ENCODE peak calls at places on chromosomes 16 and 17, in seven cellular contexts. T is mesenchymal stem cell, F is IMR-90, C is neuronal stem cell, V is mesendoderm, E is H9, M is trophoblast cell. Z is an unnamed sample.

GRCh38 chr17:77742579-77742978 is 215.9 kb upstream of the TNRC6C start:
- DNase-seq in T (no peak), F (no peak), C (peak; percentile 74), V (peak; percentile 35), E (no peak), M (no peak), Z (no peak)

GRCh38 chr17:75617675-75618074 is 15.6 kb upstream of the SMIM5 start:
- DNase-seq in T (no peak), F (no peak), C (no peak), V (no peak), E (no peak), M (no peak), Z (no peak)

GRCh38 chr17:17119533-17119932 is 77.3 kb downstream of the MPRIP start:
- DNase-seq in T (peak; percentile 33), F (peak; percentile 86), C (no peak), V (no peak), E (no peak), M (no peak), Z (no peak)

GRCh38 chr16:58001781-58002410 is 689 bp downstream of the USB1 start:
- DNase-seq in T (no peak), F (no peak), C (no peak), V (no peak), E (no peak), M (no peak), Z (no peak)

GRCh38 chr17:59972778-59973177 is 8.2 kb upstream of the RNFT1 start:
- DNase-seq in T (peak; percentile 13), F (peak; percentile 9), C (no peak), V (no peak), E (no peak), M (no peak), Z (no peak)

GRCh38 chr17:2347805-2348685 is 10.7 kb downstream of the SGSM2 start:
- DNase-seq in T (peak; percentile 97), F (peak; percentile 91), C (peak; percentile 88), V (peak; percentile 99), E (peak; percentile 99), M (peak; percentile 31), Z (peak; percentile 89)

GRCh38 chr16:22270525-22270924 is 26.7 kb upstream of the POLR3E start:
- DNase-seq in T (no peak), F (no peak), C (no peak), V (no peak), E (no peak), M (no peak), Z (no peak)

GRCh38 chr16:87086156-87086555 is 231.0 kb downstream of the C16orf95 start:
- DNase-seq in T (peak; percentile 36), F (peak; percentile 67), C (no peak), V (no peak), E (no peak), M (no peak), Z (no peak)

GRCh38 chr16:12321363-12321762 is 344.8 kb downstream of the SNX29 start:
- DNase-seq in T (no peak), F (no peak), C (no peak), V (no peak), E (no peak), M (no peak), Z (no peak)

GRCh38 chr17:71936977-71937376 is 183.8 kb upstream of the SOX9 start:
- DNase-seq in T (no peak), F (no peak), C (no peak), V (peak; percentile 53), E (no peak), M (peak; percentile 2), Z (no peak)

GRCh38 chr17:46818319-46818928 is at the start of gene WNT3:
- DNase-seq in T (no peak), F (no peak), C (no peak), V (peak; percentile 97), E (peak; percentile 97), M (no peak), Z (no peak)

GRCh38 chr17:56313201-56313600 is 159.9 kb downstream of the ANKFN1 start:
- DNase-seq in T (no peak), F (no peak), C (no peak), V (no peak), E (no peak), M (no peak), Z (no peak)

GRCh38 chr17:36923814-36924221 is 13.5 kb upstream of the LHX1 start:
- DNase-seq in T (no peak), F (no peak), C (no peak), V (no peak), E (no peak), M (peak; percentile 48), Z (no peak)

GRCh38 chr17:38920374-38921291 is 4.8 kb upstream of the LASP1NB start:
- DNase-seq in T (no peak), F (no peak), C (no peak), V (no peak), E (no peak), M (no peak), Z (no peak)
- H2BK120ac ChIP-seq in T (no peak overlapping the region), F (no peak overlapping the region), C (no peak overlapping the region), V (no peak overlapping the region), E (no peak overlapping the region), M (no peak overlapping the region), Z (no peak overlapping the region)

GRCh38 chr16:63131503-63131902 is 1095.3 kb upstream of the CDH8 start:
- DNase-seq in T (no peak), F (no peak), C (no peak), V (no peak), E (no peak), M (no peak), Z (no peak)

GRCh38 chr16:63135069-63135468 is 1098.8 kb upstream of the CDH8 start:
- DNase-seq in T (no peak), F (no peak), C (no peak), V (no peak), E (no peak), M (no peak), Z (no peak)

GRCh38 chr16:63130942-63131341 is 1094.7 kb upstream of the CDH8 start:
- DNase-seq in T (no peak), F (no peak), C (no peak), V (no peak), E (no peak), M (no peak), Z (no peak)

DNA sequence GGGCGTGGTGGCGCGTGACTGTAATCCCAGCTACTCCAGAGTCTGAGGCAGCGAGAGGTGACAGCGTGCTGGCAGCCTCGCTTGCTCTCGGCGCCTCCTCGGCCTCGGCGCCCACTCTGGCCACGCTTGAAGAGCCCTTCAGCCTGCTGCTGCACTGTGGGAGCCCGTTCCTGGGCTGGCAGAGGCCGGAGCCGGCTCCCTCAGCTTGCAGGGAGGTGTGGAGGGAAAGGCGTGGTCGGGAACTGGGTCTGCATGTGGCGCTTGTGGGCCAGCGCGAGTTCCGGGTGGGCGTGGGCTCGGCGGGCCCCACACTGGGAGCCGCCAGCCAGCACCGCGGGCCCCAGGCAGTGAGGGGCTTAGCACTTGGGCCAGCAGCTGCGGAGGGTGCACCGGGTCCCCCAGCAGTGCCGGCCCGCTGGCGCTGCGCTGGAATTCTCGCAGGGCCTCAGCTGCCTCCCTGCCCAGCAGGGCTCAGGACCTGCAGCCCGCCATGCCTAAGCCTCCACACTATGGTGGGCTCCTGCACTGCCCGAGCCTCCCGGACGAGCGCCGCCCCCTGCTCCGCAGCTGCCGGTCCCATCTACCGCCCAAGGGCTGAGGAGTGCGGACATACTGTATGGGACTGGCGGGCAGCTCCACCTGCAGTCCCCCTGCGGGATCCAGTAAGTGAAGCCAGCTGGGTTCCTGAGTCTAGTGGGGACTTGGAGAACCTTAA is 1093.3 kb upstream of the CDH8 start:
- DNase-seq in T (no peak), F (no peak), C (no peak), V (no peak), E (peak; percentile 34), M (no peak), Z (no peak)
- H2BK120ac ChIP-seq in T (no peak overlapping the region), F (no peak overlapping the region), C (no peak overlapping the region), V (no peak overlapping the region), E (no peak overlapping the region), M (no peak overlapping the region), Z (no peak overlapping the region)

GRCh38 chr17:32894245-32894644 is 17.3 kb upstream of the MYO1D start:
- DNase-seq in T (no peak), F (no peak), C (no peak), V (no peak), E (no peak), M (peak; percentile 87), Z (no peak)

GRCh38 chr17:32903774-32904673 is 23.9 kb upstream of the TMEM98 start:
- DNase-seq in T (no peak), F (no peak), C (no peak), V (no peak), E (no peak), M (no peak), Z (no peak)

GRCh38 chr17:32901743-32902142 is 24.8 kb upstream of the MYO1D start:
- DNase-seq in T (no peak), F (no peak), C (no peak), V (no peak), E (no peak), M (no peak), Z (no peak)

DNA sequence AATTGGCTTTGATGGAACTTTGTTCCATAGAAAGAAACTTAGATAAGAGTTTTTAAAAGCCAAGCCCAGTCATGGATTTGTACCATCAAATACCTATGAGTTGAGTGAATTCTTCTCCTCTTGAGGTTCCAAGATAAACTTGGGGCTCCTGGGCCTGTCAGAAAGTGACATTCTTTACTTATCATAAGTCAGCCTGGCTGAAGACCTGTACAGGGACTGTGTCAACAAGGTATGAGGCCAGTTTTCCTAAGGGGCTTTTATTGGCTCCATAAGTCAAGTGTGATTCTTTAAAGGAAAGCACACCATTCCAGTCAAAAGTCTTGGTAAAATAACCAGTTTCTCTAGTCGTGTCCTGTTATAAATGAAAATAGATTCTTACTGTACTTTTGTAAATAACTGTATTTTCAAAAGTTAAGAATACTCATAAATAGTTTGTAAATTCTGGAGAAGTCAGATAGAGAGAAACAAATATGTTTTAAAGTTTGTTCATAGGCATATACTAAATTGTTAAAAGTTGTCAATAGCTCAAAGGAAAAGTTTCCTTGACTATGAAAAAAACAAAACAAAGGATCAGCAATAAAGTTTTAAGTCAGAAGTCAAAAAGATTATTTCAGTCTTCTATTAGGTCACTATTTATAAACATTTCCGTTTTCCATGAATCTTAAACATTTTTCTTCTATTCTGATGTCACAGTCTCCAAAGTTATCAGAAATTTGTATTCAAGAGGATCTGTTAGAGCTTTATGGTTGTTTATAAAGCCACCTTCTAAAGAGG is 22.5 kb upstream of the MYO1D start:
- DNase-seq in T (no peak), F (no peak), C (no peak), V (no peak), E (no peak), M (no peak), Z (no peak)
- H2BK120ac ChIP-seq in T (no peak overlapping the region), F (no peak overlapping the region), C (no peak overlapping the region), V (no peak overlapping the region), E (no peak overlapping the region), M (no peak overlapping the region), Z (no peak overlapping the region)

DNA sequence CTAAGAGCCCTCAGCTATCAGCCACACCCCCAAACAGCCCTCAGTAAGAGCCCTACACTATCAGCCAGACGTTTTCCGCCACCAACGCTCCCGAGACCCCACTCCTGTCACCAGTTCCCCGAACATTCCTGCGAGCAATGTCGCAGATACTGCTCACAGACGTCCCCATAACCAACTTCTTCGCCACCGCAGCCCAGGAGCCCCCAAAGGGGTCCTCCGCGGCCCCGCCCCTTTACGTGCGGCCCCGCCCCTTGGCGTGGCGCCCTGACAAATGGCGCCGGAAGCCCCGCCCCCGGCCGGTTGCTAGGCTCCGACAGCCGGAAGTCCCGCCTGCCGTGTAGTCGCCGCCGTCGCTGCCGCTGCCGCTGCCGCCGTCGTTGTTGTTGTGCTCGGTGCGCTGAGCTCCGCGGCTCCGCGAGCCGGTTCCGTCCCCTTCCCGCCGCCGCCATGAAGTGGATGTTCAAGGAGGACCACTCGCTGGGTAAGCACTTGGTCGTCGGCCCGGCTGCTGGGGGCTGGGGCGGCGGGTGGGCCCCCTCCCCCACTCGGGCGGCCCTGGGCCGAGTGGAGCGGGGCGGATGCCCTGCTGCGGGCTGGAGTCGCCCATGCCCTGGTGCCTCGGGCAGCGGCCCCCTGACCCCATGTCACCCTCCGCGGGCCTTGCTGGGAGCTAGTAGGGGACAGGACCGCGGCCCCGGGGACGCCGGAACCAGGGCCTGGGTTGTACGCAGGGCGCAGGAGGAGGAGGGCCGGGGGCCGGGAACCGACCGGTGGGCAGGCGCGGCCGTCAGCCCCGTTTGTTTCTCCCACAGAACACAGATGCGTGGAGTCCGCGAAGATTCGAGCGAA is at the start of gene GABARAPL2:
- DNase-seq in T (peak; percentile 84), F (peak; percentile 56), C (peak; percentile 93), V (peak; percentile 89), E (peak; percentile 92), M (peak; percentile 92), Z (peak; percentile 98)
- H2BK120ac ChIP-seq in T (peak within 1 kb of the TSS; percentile 67), F (peak within 1 kb of the TSS; percentile 63), C (no peak within 1 kb of the TSS), V (no peak within 1 kb of the TSS), E (no peak within 1 kb of the TSS), M (peak within 1 kb of the TSS; percentile 65), Z (peak within 1 kb of the TSS; percentile 86)